ENCODE peak calls at places on chromosomes 3 and 15, in seven cellular contexts. G, S, N, Y, L, W and U are unnamed samples.

GRCh38 chr3:38725726-38726410 is 76.4 kb upstream of the SCN5A start:
- DNase-seq in L (no peak), G (no peak), S (peak), Y (no peak), W (peak), N (peak), U (no peak)

GRCh38 chr3:186361612-186362408 is at the start of gene DGKG:
- DNase-seq in W (no peak), Y (no peak), N (peak), G (peak), L (no peak), S (no peak), U (peak)

GRCh38 chr15:56273724-56274123 is 30.0 kb upstream of the RFX7 start:
- DNase-seq in Y (no peak), S (no peak), L (no peak), W (no peak), N (no peak), G (no peak), U (no peak)

GRCh38 chr3:160982497-160982896 is 122.7 kb downstream of the B3GALNT1 start:
- DNase-seq in G (no peak), S (no peak), Y (no peak), W (no peak), N (no peak), L (no peak), U (no peak)

GRCh38 chr3:134428396-134428795 is 54.1 kb upstream of the AMOTL2 start:
- DNase-seq in S (peak), L (no peak), W (peak), N (no peak), G (no peak), Y (no peak), U (no peak)

GRCh38 chr3:110528305-110529121 is 543.1 kb upstream of the NECTIN3 start:
- DNase-seq in W (peak), G (no peak), L (no peak), S (no peak), Y (no peak), N (no peak), U (no peak)

GRCh38 chr3:28328188-28329151 is 20.1 kb upstream of the ZCWPW2 start:
- DNase-seq in W (peak), S (peak), N (no peak), Y (no peak), G (no peak), L (no peak), U (no peak)

GRCh38 chr3:8320711-8321458 is 180.7 kb upstream of the LMCD1 start:
- DNase-seq in Y (no peak), N (no peak), L (no peak), S (no peak), W (no peak), G (no peak), U (no peak)

GRCh38 chr3:131608741-131609140 is 106.0 kb upstream of the MRPL3 start:
- DNase-seq in W (peak), N (no peak), S (no peak), G (no peak), Y (no peak), L (no peak), U (no peak)

GRCh38 chr15:69603369-69604049 is 150.9 kb downstream of the RPLP1 start:
- DNase-seq in Y (no peak), W (no peak), L (no peak), N (no peak), G (no peak), S (no peak), U (no peak)

GRCh38 chr3:174958671-174959328 is 99.7 kb downstream of the NAALADL2 start:
- DNase-seq in L (no peak), Y (no peak), G (no peak), N (no peak), W (no peak), S (peak), U (no peak)

GRCh38 chr3:130866327-130866726 is 27.6 kb upstream of the ATP2C1 start:
- DNase-seq in Y (no peak), G (no peak), W (no peak), L (no peak), S (no peak), N (no peak), U (no peak)

GRCh38 chr15:60945196-60945595 is 283.9 kb downstream of the RORA start:
- DNase-seq in S (no peak), Y (no peak), L (peak), W (no peak), N (peak), G (peak), U (no peak)

GRCh38 chr15:72227192-72227586 is 3.8 kb downstream of the PKM start:
- DNase-seq in G (no peak), N (peak), W (peak), Y (no peak), S (peak), L (peak), U (no peak)

GRCh38 chr15:58724471-58724870 is 25.0 kb downstream of the ADAM10 start:
- DNase-seq in L (no peak), G (no peak), Y (no peak), W (peak), S (peak), N (no peak), U (no peak)

GRCh38 chr3:127669541-127670228 is 3.1 kb upstream of the ABTB1 start:
- DNase-seq in G (no peak), L (no peak), S (no peak), N (peak), W (no peak), Y (no peak), U (no peak)

GRCh38 chr3:151599103-151599672 is 134.5 kb upstream of the AADACL2 start:
- DNase-seq in G (no peak), N (no peak), Y (no peak), S (no peak), W (no peak), L (no peak), U (peak)

GRCh38 chr3:107992976-107993684 is 97.7 kb downstream of the CD47 start:
- DNase-seq in Y (no peak), W (peak), S (peak), L (no peak), N (peak), G (no peak), U (no peak)

GRCh38 chr15:98123834-98124233 is 163.3 kb downstream of the ARRDC4 start:
- DNase-seq in N (no peak), L (no peak), S (peak), Y (no peak), G (no peak), W (peak), U (no peak)

GRCh38 chr3:178967184-178967532 is 104.5 kb downstream of the ZMAT3 start:
- DNase-seq in S (no peak), Y (no peak), G (no peak), L (no peak), N (no peak), W (no peak), U (no peak)

GRCh38 chr3:121942116-121942786 is 48.0 kb downstream of the SLC15A2 start:
- DNase-seq in W (no peak), Y (no peak), S (peak), N (peak), L (no peak), G (no peak), U (no peak)

GRCh38 chr3:177356113-177356512 is 158.8 kb upstream of the TBL1XR1 start:
- DNase-seq in L (no peak), W (no peak), G (no peak), S (no peak), N (no peak), Y (no peak), U (no peak)

GRCh38 chr3:183731611-183732010 is 34.0 kb downstream of the YEATS2 start:
- DNase-seq in S (no peak), G (no peak), N (no peak), Y (no peak), W (no peak), L (no peak), U (no peak)

GRCh38 chr3:144394052-144394451 is 422.4 kb downstream of the DIPK2A start:
- DNase-seq in Y (no peak), W (peak), L (no peak), G (no peak), S (peak), N (no peak), U (no peak)

GRCh38 chr15:49122541-49123062 is 32.8 kb downstream of the COPS2 start:
- DNase-seq in L (no peak), Y (no peak), N (no peak), S (no peak), G (no peak), W (peak), U (no peak)

GRCh38 chr3:22966349-22966748 is 236.8 kb upstream of the UBE2E2 start:
- DNase-seq in S (no peak), N (no peak), L (no peak), G (no peak), W (no peak), Y (no peak), U (no peak)

GRCh38 chr3:22959593-22959992 is 243.5 kb upstream of the UBE2E2 start:
- DNase-seq in N (no peak), L (no peak), Y (no peak), W (no peak), S (no peak), G (no peak), U (no peak)

GRCh38 chr3:22962244-22962643 is 240.9 kb upstream of the UBE2E2 start:
- DNase-seq in S (no peak), G (no peak), L (no peak), N (no peak), W (no peak), Y (no peak), U (no peak)

DNA sequence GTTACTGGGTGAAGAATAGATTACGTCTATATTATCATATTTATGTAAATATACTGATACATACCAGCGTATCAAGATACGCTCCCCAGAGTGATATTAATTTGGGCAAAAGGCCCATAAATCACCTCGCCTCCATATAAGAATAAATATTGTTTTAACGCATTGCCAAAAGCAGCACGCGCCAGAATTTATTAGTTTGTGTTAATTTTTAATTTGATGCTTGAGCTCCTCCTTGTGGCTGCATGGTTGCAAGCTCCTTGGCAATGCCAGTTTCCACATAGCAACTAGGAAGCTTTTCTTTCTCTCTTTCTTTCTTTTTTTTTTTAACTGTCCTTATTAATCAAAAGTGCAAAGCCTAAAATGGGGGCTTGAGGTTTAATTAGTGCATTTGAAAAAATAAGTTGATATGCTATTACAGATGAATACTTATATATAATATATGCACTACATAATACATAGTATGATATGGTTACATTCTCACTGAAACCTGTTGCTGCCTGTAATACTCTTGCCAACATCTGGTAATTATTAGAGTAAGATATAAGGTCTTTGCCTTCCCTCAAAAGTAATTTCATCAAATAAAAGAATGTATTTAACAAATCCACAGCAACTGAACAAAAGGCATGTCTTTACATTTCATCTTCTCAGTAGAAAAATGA is 242.7 kb upstream of the UBE2E2 start:
- DNase-seq in S (peak), Y (peak), G (no peak), W (peak), L (peak), N (no peak), U (peak)
- TF ChIP-seq CTCF in S (peak), Y (peak), G (peak), W (peak), L (peak), N (peak), U (peak)

GRCh38 chr3:10883478-10884234 is 67.6 kb downstream of the SLC6A11 start:
- DNase-seq in G (peak), N (no peak), S (peak), L (no peak), W (peak), Y (peak), U (peak)
- TF ChIP-seq CTCF in G (peak), N (peak), S (peak), L (peak), W (peak), Y (peak), U (peak)

GRCh38 chr3:162489853-162490252 is 993.2 kb downstream of the OTOL1 start:
- DNase-seq in W (peak), L (no peak), G (no peak), N (no peak), Y (no peak), S (no peak), U (no peak)
- TF ChIP-seq CTCF in W (no peak), L (no peak), G (no peak), N (no peak), Y (peak), S (no peak), U (no peak)

GRCh38 chr3:52130966-52131637 is 23.1 kb downstream of the POC1A start:
- DNase-seq in S (no peak), L (no peak), W (no peak), N (peak), G (no peak), Y (no peak), U (no peak)

GRCh38 chr3:52126500-52126899 is 27.7 kb downstream of the POC1A start:
- DNase-seq in G (no peak), W (no peak), S (peak), L (no peak), N (no peak), Y (no peak), U (no peak)

GRCh38 chr3:52126036-52126435 is 28.2 kb downstream of the POC1A start:
- DNase-seq in L (no peak), Y (no peak), W (no peak), N (no peak), S (peak), G (no peak), U (no peak)

GRCh38 chr3:52124766-52125165 is 29.5 kb downstream of the POC1A start:
- DNase-seq in L (no peak), N (no peak), S (no peak), Y (no peak), W (no peak), G (no peak), U (no peak)

GRCh38 chr3:52128118-52128683 is 26.0 kb downstream of the POC1A start:
- DNase-seq in W (peak), G (peak), N (peak), L (no peak), Y (no peak), S (peak), U (no peak)
- TF ChIP-seq CTCF in W (no peak), G (peak), N (no peak), L (no peak), Y (no peak), S (no peak), U (no peak)

DNA sequence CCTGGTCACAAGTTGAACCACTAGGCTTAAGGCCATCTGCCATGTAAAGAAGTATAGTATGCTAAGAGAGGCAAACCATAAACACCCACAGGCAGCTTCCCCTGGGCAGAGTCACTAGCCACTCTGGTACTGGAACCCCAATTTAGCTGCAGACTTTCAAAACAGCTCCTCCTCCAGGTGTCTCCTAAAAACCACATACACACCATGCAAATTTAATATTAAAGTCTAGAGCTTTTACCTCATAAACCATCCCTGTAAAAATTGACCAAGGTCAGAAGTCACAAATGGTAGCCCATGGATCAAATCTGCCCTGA is 99.1 kb upstream of the STT3B start:
- DNase-seq in S (no peak), L (no peak), W (no peak), G (no peak), Y (no peak), N (no peak), U (no peak)
- TF ChIP-seq CTCF in S (no peak), L (no peak), W (no peak), G (no peak), Y (no peak), N (no peak), U (no peak)

GRCh38 chr15:39602143-39602542 is 21.3 kb downstream of the THBS1 start:
- DNase-seq in Y (no peak), L (no peak), G (no peak), W (no peak), S (no peak), N (no peak), U (no peak)
- TF ChIP-seq CTCF in Y (peak), L (no peak), G (peak), W (no peak), S (peak), N (peak), U (no peak)

GRCh38 chr15:78913012-78913411 is 31.8 kb downstream of the CTSH start:
- DNase-seq in N (no peak), W (no peak), G (no peak), Y (no peak), S (no peak), L (no peak), U (no peak)

GRCh38 chr15:78915341-78916087 is 29.3 kb downstream of the CTSH start:
- DNase-seq in S (peak), Y (no peak), G (no peak), N (peak), L (peak), W (peak), U (no peak)

GRCh38 chr15:78917888-78918287 is 27.0 kb downstream of the CTSH start:
- DNase-seq in N (no peak), G (no peak), L (no peak), S (no peak), W (no peak), Y (no peak), U (no peak)

GRCh38 chr15:78910836-78911235 is 34.0 kb downstream of the CTSH start:
- DNase-seq in N (no peak), Y (no peak), W (no peak), L (no peak), S (no peak), G (no peak), U (no peak)

DNA sequence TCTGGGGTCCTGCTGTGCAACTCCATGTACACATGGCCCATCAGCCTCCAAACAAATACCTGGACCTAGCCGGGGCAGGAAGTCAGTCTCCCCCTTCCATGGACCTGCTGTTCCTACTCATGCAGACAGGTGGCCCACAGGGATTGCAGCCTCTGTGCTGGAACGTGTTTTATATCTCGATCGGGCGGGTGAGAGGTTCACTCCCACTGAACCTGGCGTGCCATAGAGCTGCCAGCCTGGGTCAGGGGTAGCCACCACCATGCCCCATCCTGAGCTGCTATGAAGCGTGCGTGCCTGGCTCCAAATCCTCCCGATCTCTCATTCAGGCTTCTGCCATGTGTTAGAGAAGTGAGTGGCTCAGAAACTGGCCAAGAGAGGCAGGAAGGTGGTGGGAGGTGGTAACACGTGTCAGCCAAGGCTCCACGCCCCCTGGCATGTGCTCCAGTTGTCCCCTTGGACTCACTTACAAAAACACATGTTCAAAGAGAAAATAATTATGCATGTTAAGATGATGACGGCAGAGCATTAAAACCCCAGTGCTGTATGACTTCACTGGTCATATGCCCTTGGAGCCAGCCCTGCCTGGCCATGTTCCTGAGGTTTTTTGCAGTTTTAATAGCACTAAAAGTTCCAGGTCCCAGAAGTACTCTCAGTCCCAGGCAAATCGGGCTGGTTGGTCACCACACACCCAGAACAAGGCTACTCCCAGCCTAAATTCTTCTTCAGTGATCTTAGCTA is 30.6 kb downstream of the CTSH start:
- DNase-seq in N (peak), G (no peak), W (peak), S (peak), L (peak), Y (no peak), U (no peak)
- TF ChIP-seq CTCF in N (peak), G (peak), W (peak), S (peak), L (peak), Y (peak), U (no peak)

GRCh38 chr3:145767909-145768308 is 393.1 kb downstream of the PLOD2 start:
- DNase-seq in Y (no peak), G (no peak), L (no peak), W (peak), S (peak), N (peak), U (no peak)
- TF ChIP-seq CTCF in Y (peak), G (peak), L (no peak), W (no peak), S (peak), N (peak), U (peak)

DNA sequence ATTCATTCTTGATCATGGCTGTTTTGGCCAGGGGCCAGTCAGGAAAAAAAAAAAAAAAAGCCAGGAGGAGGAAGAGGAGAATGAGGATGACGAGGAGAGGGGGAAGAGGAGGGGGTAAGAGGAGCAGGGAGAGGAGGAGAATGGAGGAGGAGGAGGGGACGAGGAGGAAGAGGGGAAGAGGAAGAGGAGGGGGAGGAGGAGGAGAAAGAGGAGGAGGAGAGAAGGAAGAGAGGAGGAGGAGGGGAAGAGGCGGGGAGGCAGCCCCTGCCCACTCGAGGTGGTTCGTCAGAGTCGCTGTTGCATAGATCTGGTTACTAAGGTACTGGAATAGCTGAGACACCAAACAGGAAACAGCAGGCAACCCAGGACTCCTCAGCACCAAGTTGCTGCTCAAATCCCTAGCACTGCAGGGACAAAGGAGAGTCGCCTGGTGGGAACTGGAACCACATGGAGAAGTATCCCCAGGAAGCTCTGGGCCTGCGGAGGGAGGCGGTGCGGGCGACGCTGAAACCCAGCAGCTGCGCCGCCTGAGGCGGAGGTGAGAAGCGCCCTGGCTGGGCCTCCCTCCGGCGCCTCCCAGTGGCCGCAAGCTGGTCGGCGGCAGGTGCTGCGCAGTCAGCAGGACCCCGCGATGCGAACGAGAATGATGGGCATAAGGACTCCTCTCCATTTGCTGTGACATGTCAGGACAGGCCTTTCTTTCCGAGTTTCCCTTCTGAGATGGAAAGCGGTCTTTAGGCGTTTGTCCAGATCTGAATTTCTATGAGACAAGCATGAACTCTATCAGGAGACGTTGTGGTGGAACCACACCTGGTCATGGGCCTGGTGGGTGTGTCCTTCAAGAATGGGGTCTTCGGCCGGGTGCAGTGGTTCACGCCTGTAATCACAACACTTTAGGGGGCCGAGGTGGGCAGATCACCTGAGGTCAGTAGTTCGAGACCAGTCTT is 17.5 kb downstream of the FAM240A start:
- DNase-seq in W (peak), S (peak), Y (peak), L (peak), G (peak), N (peak), U (peak)
- TF ChIP-seq CTCF in W (peak), S (peak), Y (peak), L (peak), G (peak), N (peak), U (peak)